ENCODE peak calls at places on chromosomes 4 and X, in five cellular contexts. One of them, this sample, is unnamed.
A peak's percentile ranks its signal among the peaks of the same experiment; 100 is the strongest.

GRCh38 chrX:107567370-107567769 is 60.9 kb upstream of the PRPS1 start:
- DNase-seq in activated naive CD4-positive, alpha-beta T cell treated with anti-CD3 and anti-CD28 coated beads, Interleukin-2, amount 10 ng/mL, durations not matched to agents 7 days and 5 days: no peak
- DNase-seq in right atrium auricular region: no peak
- DNase-seq in brain microvascular endothelial cell: no peak
- DNase-seq in stimulated activated CD4-positive, alpha-beta T cell treated with anti-CD3 and anti-CD28 coated beads, Interleukin-4, amount 100 ng/mL, for 24 hours: no peak
- DNase-seq in this sample: no peak

GRCh38 chr4:77175201-77175610 is 18.2 kb downstream of the CCNG2 start:
- DNase-seq in activated naive CD4-positive, alpha-beta T cell treated with anti-CD3 and anti-CD28 coated beads, Interleukin-2, amount 10 ng/mL, durations not matched to agents 7 days and 5 days: no peak
- DNase-seq in right atrium auricular region: no peak
- DNase-seq in brain microvascular endothelial cell: no peak
- DNase-seq in stimulated activated CD4-positive, alpha-beta T cell treated with anti-CD3 and anti-CD28 coated beads, Interleukin-4, amount 100 ng/mL, for 24 hours: no peak
- DNase-seq in this sample: no peak

GRCh38 chrX:123399709-123400108 is 215.6 kb downstream of the GRIA3 start:
- DNase-seq in activated naive CD4-positive, alpha-beta T cell treated with anti-CD3 and anti-CD28 coated beads, Interleukin-2, amount 10 ng/mL, durations not matched to agents 7 days and 5 days: no peak
- DNase-seq in right atrium auricular region: no peak
- DNase-seq in brain microvascular endothelial cell: no peak
- DNase-seq in stimulated activated CD4-positive, alpha-beta T cell treated with anti-CD3 and anti-CD28 coated beads, Interleukin-4, amount 100 ng/mL, for 24 hours: no peak
- DNase-seq in this sample: no peak

GRCh38 chr4:72067051-72067450 is 35.3 kb downstream of the NPFFR2 start:
- DNase-seq in activated naive CD4-positive, alpha-beta T cell treated with anti-CD3 and anti-CD28 coated beads, Interleukin-2, amount 10 ng/mL, durations not matched to agents 7 days and 5 days: no peak
- DNase-seq in right atrium auricular region: no peak
- DNase-seq in brain microvascular endothelial cell: no peak
- DNase-seq in stimulated activated CD4-positive, alpha-beta T cell treated with anti-CD3 and anti-CD28 coated beads, Interleukin-4, amount 100 ng/mL, for 24 hours: no peak
- DNase-seq in this sample: no peak

GRCh38 chr4:177128306-177128705 is 181.4 kb upstream of the NEIL3 start:
- DNase-seq in activated naive CD4-positive, alpha-beta T cell treated with anti-CD3 and anti-CD28 coated beads, Interleukin-2, amount 10 ng/mL, durations not matched to agents 7 days and 5 days: no peak
- DNase-seq in right atrium auricular region: no peak
- DNase-seq in brain microvascular endothelial cell: no peak
- DNase-seq in stimulated activated CD4-positive, alpha-beta T cell treated with anti-CD3 and anti-CD28 coated beads, Interleukin-4, amount 100 ng/mL, for 24 hours: no peak
- DNase-seq in this sample: no peak

GRCh38 chr4:121091941-121092340 is 19.6 kb upstream of the NDNF start:
- DNase-seq in activated naive CD4-positive, alpha-beta T cell treated with anti-CD3 and anti-CD28 coated beads, Interleukin-2, amount 10 ng/mL, durations not matched to agents 7 days and 5 days: no peak
- DNase-seq in right atrium auricular region: no peak
- DNase-seq in brain microvascular endothelial cell: no peak
- DNase-seq in stimulated activated CD4-positive, alpha-beta T cell treated with anti-CD3 and anti-CD28 coated beads, Interleukin-4, amount 100 ng/mL, for 24 hours: no peak
- DNase-seq in this sample: no peak

GRCh38 chr4:31461425-31461824 is 741.3 kb downstream of the PCDH7 start:
- DNase-seq in activated naive CD4-positive, alpha-beta T cell treated with anti-CD3 and anti-CD28 coated beads, Interleukin-2, amount 10 ng/mL, durations not matched to agents 7 days and 5 days: no peak
- DNase-seq in right atrium auricular region: no peak
- DNase-seq in brain microvascular endothelial cell: peak; percentile 48
- DNase-seq in stimulated activated CD4-positive, alpha-beta T cell treated with anti-CD3 and anti-CD28 coated beads, Interleukin-4, amount 100 ng/mL, for 24 hours: no peak
- DNase-seq in this sample: no peak

GRCh38 chr4:10058371-10058770 is 37.1 kb upstream of the SLC2A9 start:
- DNase-seq in activated naive CD4-positive, alpha-beta T cell treated with anti-CD3 and anti-CD28 coated beads, Interleukin-2, amount 10 ng/mL, durations not matched to agents 7 days and 5 days: no peak
- DNase-seq in right atrium auricular region: no peak
- DNase-seq in brain microvascular endothelial cell: no peak
- DNase-seq in stimulated activated CD4-positive, alpha-beta T cell treated with anti-CD3 and anti-CD28 coated beads, Interleukin-4, amount 100 ng/mL, for 24 hours: no peak
- DNase-seq in this sample: no peak

GRCh38 chr4:112770111-112770510 is 133.2 kb downstream of the LARP7 start:
- DNase-seq in activated naive CD4-positive, alpha-beta T cell treated with anti-CD3 and anti-CD28 coated beads, Interleukin-2, amount 10 ng/mL, durations not matched to agents 7 days and 5 days: no peak
- DNase-seq in right atrium auricular region: no peak
- DNase-seq in brain microvascular endothelial cell: no peak
- DNase-seq in stimulated activated CD4-positive, alpha-beta T cell treated with anti-CD3 and anti-CD28 coated beads, Interleukin-4, amount 100 ng/mL, for 24 hours: no peak
- DNase-seq in this sample: no peak

GRCh38 chr4:56958111-56958517 is 19.3 kb downstream of the NOA1 start:
- DNase-seq in activated naive CD4-positive, alpha-beta T cell treated with anti-CD3 and anti-CD28 coated beads, Interleukin-2, amount 10 ng/mL, durations not matched to agents 7 days and 5 days: no peak
- DNase-seq in right atrium auricular region: peak; percentile 97
- DNase-seq in brain microvascular endothelial cell: peak; percentile 97
- DNase-seq in stimulated activated CD4-positive, alpha-beta T cell treated with anti-CD3 and anti-CD28 coated beads, Interleukin-4, amount 100 ng/mL, for 24 hours: no peak
- DNase-seq in this sample: peak; percentile 89

GRCh38 chrX:112946227-112946626 is 105.6 kb upstream of the AMOT start:
- DNase-seq in activated naive CD4-positive, alpha-beta T cell treated with anti-CD3 and anti-CD28 coated beads, Interleukin-2, amount 10 ng/mL, durations not matched to agents 7 days and 5 days: no peak
- DNase-seq in right atrium auricular region: no peak
- DNase-seq in brain microvascular endothelial cell: no peak
- DNase-seq in stimulated activated CD4-positive, alpha-beta T cell treated with anti-CD3 and anti-CD28 coated beads, Interleukin-4, amount 100 ng/mL, for 24 hours: no peak
- DNase-seq in this sample: no peak

GRCh38 chrX:130393451-130394074 is 8.1 kb upstream of the GPR119 start:
- DNase-seq in activated naive CD4-positive, alpha-beta T cell treated with anti-CD3 and anti-CD28 coated beads, Interleukin-2, amount 10 ng/mL, durations not matched to agents 7 days and 5 days: peak; percentile 25
- DNase-seq in right atrium auricular region: no peak
- DNase-seq in brain microvascular endothelial cell: peak; percentile 22
- DNase-seq in stimulated activated CD4-positive, alpha-beta T cell treated with anti-CD3 and anti-CD28 coated beads, Interleukin-4, amount 100 ng/mL, for 24 hours: no peak
- DNase-seq in this sample: no peak

GRCh38 chr4:108533245-108533844 is 87.0 kb upstream of the RPL34 start:
- DNase-seq in activated naive CD4-positive, alpha-beta T cell treated with anti-CD3 and anti-CD28 coated beads, Interleukin-2, amount 10 ng/mL, durations not matched to agents 7 days and 5 days: no peak
- DNase-seq in right atrium auricular region: no peak
- DNase-seq in brain microvascular endothelial cell: peak; percentile 32
- DNase-seq in stimulated activated CD4-positive, alpha-beta T cell treated with anti-CD3 and anti-CD28 coated beads, Interleukin-4, amount 100 ng/mL, for 24 hours: no peak
- DNase-seq in this sample: no peak

GRCh38 chrX:54495814-54496516 is at the start of gene FGD1:
- DNase-seq in activated naive CD4-positive, alpha-beta T cell treated with anti-CD3 and anti-CD28 coated beads, Interleukin-2, amount 10 ng/mL, durations not matched to agents 7 days and 5 days: peak; percentile 53
- DNase-seq in right atrium auricular region: no peak
- DNase-seq in brain microvascular endothelial cell: peak; percentile 7
- DNase-seq in stimulated activated CD4-positive, alpha-beta T cell treated with anti-CD3 and anti-CD28 coated beads, Interleukin-4, amount 100 ng/mL, for 24 hours: peak; percentile 32
- DNase-seq in this sample: no peak

GRCh38 chr4:25448379-25449109 is 71.5 kb downstream of the ANAPC4 start:
- DNase-seq in activated naive CD4-positive, alpha-beta T cell treated with anti-CD3 and anti-CD28 coated beads, Interleukin-2, amount 10 ng/mL, durations not matched to agents 7 days and 5 days: no peak
- DNase-seq in right atrium auricular region: no peak
- DNase-seq in brain microvascular endothelial cell: no peak
- DNase-seq in stimulated activated CD4-positive, alpha-beta T cell treated with anti-CD3 and anti-CD28 coated beads, Interleukin-4, amount 100 ng/mL, for 24 hours: no peak
- DNase-seq in this sample: no peak

GRCh38 chrX:26889574-26889973 is 573.6 kb downstream of the PPP4R3C start:
- DNase-seq in activated naive CD4-positive, alpha-beta T cell treated with anti-CD3 and anti-CD28 coated beads, Interleukin-2, amount 10 ng/mL, durations not matched to agents 7 days and 5 days: no peak
- DNase-seq in right atrium auricular region: no peak
- DNase-seq in brain microvascular endothelial cell: no peak
- DNase-seq in stimulated activated CD4-positive, alpha-beta T cell treated with anti-CD3 and anti-CD28 coated beads, Interleukin-4, amount 100 ng/mL, for 24 hours: no peak
- DNase-seq in this sample: no peak

GRCh38 chr4:68342139-68342538 is 7.8 kb downstream of the YTHDC1 start:
- DNase-seq in activated naive CD4-positive, alpha-beta T cell treated with anti-CD3 and anti-CD28 coated beads, Interleukin-2, amount 10 ng/mL, durations not matched to agents 7 days and 5 days: no peak
- DNase-seq in right atrium auricular region: no peak
- DNase-seq in brain microvascular endothelial cell: peak; percentile 92
- DNase-seq in stimulated activated CD4-positive, alpha-beta T cell treated with anti-CD3 and anti-CD28 coated beads, Interleukin-4, amount 100 ng/mL, for 24 hours: no peak
- DNase-seq in this sample: no peak

GRCh38 chr4:186144596-186145569 is 40.4 kb downstream of the FAM149A start:
- DNase-seq in activated naive CD4-positive, alpha-beta T cell treated with anti-CD3 and anti-CD28 coated beads, Interleukin-2, amount 10 ng/mL, durations not matched to agents 7 days and 5 days: peak; percentile 30
- DNase-seq in right atrium auricular region: peak; percentile 72
- DNase-seq in brain microvascular endothelial cell: peak; percentile 46
- DNase-seq in stimulated activated CD4-positive, alpha-beta T cell treated with anti-CD3 and anti-CD28 coated beads, Interleukin-4, amount 100 ng/mL, for 24 hours: no peak
- DNase-seq in this sample: no peak

GRCh38 chr4:96483308-96484030 is 643.6 kb downstream of the PDHA2 start:
- DNase-seq in activated naive CD4-positive, alpha-beta T cell treated with anti-CD3 and anti-CD28 coated beads, Interleukin-2, amount 10 ng/mL, durations not matched to agents 7 days and 5 days: no peak
- DNase-seq in right atrium auricular region: no peak
- DNase-seq in brain microvascular endothelial cell: no peak
- DNase-seq in stimulated activated CD4-positive, alpha-beta T cell treated with anti-CD3 and anti-CD28 coated beads, Interleukin-4, amount 100 ng/mL, for 24 hours: no peak
- DNase-seq in this sample: no peak

GRCh38 chr4:55183926-55184599 is 58.7 kb upstream of the KDR start:
- DNase-seq in activated naive CD4-positive, alpha-beta T cell treated with anti-CD3 and anti-CD28 coated beads, Interleukin-2, amount 10 ng/mL, durations not matched to agents 7 days and 5 days: no peak
- DNase-seq in right atrium auricular region: no peak
- DNase-seq in brain microvascular endothelial cell: peak; percentile 98
- DNase-seq in stimulated activated CD4-positive, alpha-beta T cell treated with anti-CD3 and anti-CD28 coated beads, Interleukin-4, amount 100 ng/mL, for 24 hours: no peak
- DNase-seq in this sample: no peak

GRCh38 chr4:88320780-88321373 is 36.5 kb upstream of the PPM1K start:
- DNase-seq in activated naive CD4-positive, alpha-beta T cell treated with anti-CD3 and anti-CD28 coated beads, Interleukin-2, amount 10 ng/mL, durations not matched to agents 7 days and 5 days: peak; percentile 56
- DNase-seq in right atrium auricular region: no peak
- DNase-seq in brain microvascular endothelial cell: peak; percentile 33
- DNase-seq in stimulated activated CD4-positive, alpha-beta T cell treated with anti-CD3 and anti-CD28 coated beads, Interleukin-4, amount 100 ng/mL, for 24 hours: peak; percentile 9
- DNase-seq in this sample: peak; percentile 58

GRCh38 chrX:38061335-38061734 is 55.0 kb downstream of the SYTL5 start:
- DNase-seq in activated naive CD4-positive, alpha-beta T cell treated with anti-CD3 and anti-CD28 coated beads, Interleukin-2, amount 10 ng/mL, durations not matched to agents 7 days and 5 days: no peak
- DNase-seq in right atrium auricular region: no peak
- DNase-seq in brain microvascular endothelial cell: no peak
- DNase-seq in stimulated activated CD4-positive, alpha-beta T cell treated with anti-CD3 and anti-CD28 coated beads, Interleukin-4, amount 100 ng/mL, for 24 hours: no peak
- DNase-seq in this sample: no peak

GRCh38 chrX:131677655-131678628 is 134.1 kb downstream of the OR13H1 start:
- DNase-seq in activated naive CD4-positive, alpha-beta T cell treated with anti-CD3 and anti-CD28 coated beads, Interleukin-2, amount 10 ng/mL, durations not matched to agents 7 days and 5 days: peak; percentile 50
- DNase-seq in right atrium auricular region: no peak
- DNase-seq in brain microvascular endothelial cell: peak; percentile 16
- DNase-seq in stimulated activated CD4-positive, alpha-beta T cell treated with anti-CD3 and anti-CD28 coated beads, Interleukin-4, amount 100 ng/mL, for 24 hours: peak; percentile 33
- DNase-seq in this sample: no peak

GRCh38 chr4:41747230-41748055 is 1.1 kb downstream of the PHOX2B start:
- DNase-seq in activated naive CD4-positive, alpha-beta T cell treated with anti-CD3 and anti-CD28 coated beads, Interleukin-2, amount 10 ng/mL, durations not matched to agents 7 days and 5 days: no peak
- DNase-seq in right atrium auricular region: no peak
- DNase-seq in brain microvascular endothelial cell: no peak
- DNase-seq in stimulated activated CD4-positive, alpha-beta T cell treated with anti-CD3 and anti-CD28 coated beads, Interleukin-4, amount 100 ng/mL, for 24 hours: no peak
- DNase-seq in this sample: no peak

GRCh38 chrX:20221902-20222301 is 44.8 kb downstream of the RPS6KA3 start:
- DNase-seq in activated naive CD4-positive, alpha-beta T cell treated with anti-CD3 and anti-CD28 coated beads, Interleukin-2, amount 10 ng/mL, durations not matched to agents 7 days and 5 days: no peak
- DNase-seq in right atrium auricular region: no peak
- DNase-seq in brain microvascular endothelial cell: no peak
- DNase-seq in stimulated activated CD4-positive, alpha-beta T cell treated with anti-CD3 and anti-CD28 coated beads, Interleukin-4, amount 100 ng/mL, for 24 hours: no peak
- DNase-seq in this sample: no peak

GRCh38 chrX:109508915-109509314 is 27.0 kb upstream of the GUCY2F start:
- DNase-seq in activated naive CD4-positive, alpha-beta T cell treated with anti-CD3 and anti-CD28 coated beads, Interleukin-2, amount 10 ng/mL, durations not matched to agents 7 days and 5 days: no peak
- DNase-seq in right atrium auricular region: no peak
- DNase-seq in brain microvascular endothelial cell: no peak
- DNase-seq in stimulated activated CD4-positive, alpha-beta T cell treated with anti-CD3 and anti-CD28 coated beads, Interleukin-4, amount 100 ng/mL, for 24 hours: no peak
- DNase-seq in this sample: no peak

GRCh38 chr4:125322363-125322730 is 7.6 kb downstream of the FAT4 start:
- DNase-seq in activated naive CD4-positive, alpha-beta T cell treated with anti-CD3 and anti-CD28 coated beads, Interleukin-2, amount 10 ng/mL, durations not matched to agents 7 days and 5 days: no peak
- DNase-seq in right atrium auricular region: no peak
- DNase-seq in brain microvascular endothelial cell: peak; percentile 83
- DNase-seq in stimulated activated CD4-positive, alpha-beta T cell treated with anti-CD3 and anti-CD28 coated beads, Interleukin-4, amount 100 ng/mL, for 24 hours: no peak
- DNase-seq in this sample: no peak

GRCh38 chrX:75522565-75523411 is at the start of gene ZDHHC15:
- DNase-seq in activated naive CD4-positive, alpha-beta T cell treated with anti-CD3 and anti-CD28 coated beads, Interleukin-2, amount 10 ng/mL, durations not matched to agents 7 days and 5 days: peak; percentile 61
- DNase-seq in right atrium auricular region: peak; percentile 59
- DNase-seq in brain microvascular endothelial cell: peak; percentile 0
- DNase-seq in stimulated activated CD4-positive, alpha-beta T cell treated with anti-CD3 and anti-CD28 coated beads, Interleukin-4, amount 100 ng/mL, for 24 hours: peak; percentile 49
- DNase-seq in this sample: peak; percentile 36

GRCh38 chr4:106041294-106042002 is 146.2 kb downstream of the NPNT start:
- DNase-seq in activated naive CD4-positive, alpha-beta T cell treated with anti-CD3 and anti-CD28 coated beads, Interleukin-2, amount 10 ng/mL, durations not matched to agents 7 days and 5 days: no peak
- DNase-seq in right atrium auricular region: no peak
- DNase-seq in brain microvascular endothelial cell: no peak
- DNase-seq in stimulated activated CD4-positive, alpha-beta T cell treated with anti-CD3 and anti-CD28 coated beads, Interleukin-4, amount 100 ng/mL, for 24 hours: no peak
- DNase-seq in this sample: no peak

GRCh38 chr4:123488916-123489315 is 92.3 kb downstream of the SPRY1 start:
- DNase-seq in activated naive CD4-positive, alpha-beta T cell treated with anti-CD3 and anti-CD28 coated beads, Interleukin-2, amount 10 ng/mL, durations not matched to agents 7 days and 5 days: no peak
- DNase-seq in right atrium auricular region: no peak
- DNase-seq in brain microvascular endothelial cell: peak; percentile 81
- DNase-seq in stimulated activated CD4-positive, alpha-beta T cell treated with anti-CD3 and anti-CD28 coated beads, Interleukin-4, amount 100 ng/mL, for 24 hours: no peak
- DNase-seq in this sample: peak; percentile 61

GRCh38 chrX:45138525-45138924 is 62.2 kb downstream of the DIPK2B start:
- DNase-seq in activated naive CD4-positive, alpha-beta T cell treated with anti-CD3 and anti-CD28 coated beads, Interleukin-2, amount 10 ng/mL, durations not matched to agents 7 days and 5 days: peak; percentile 20
- DNase-seq in right atrium auricular region: no peak
- DNase-seq in brain microvascular endothelial cell: no peak
- DNase-seq in stimulated activated CD4-positive, alpha-beta T cell treated with anti-CD3 and anti-CD28 coated beads, Interleukin-4, amount 100 ng/mL, for 24 hours: no peak
- DNase-seq in this sample: no peak

GRCh38 chr4:2537011-2537830 is 774 bp downstream of the FAM193A start:
- DNase-seq in activated naive CD4-positive, alpha-beta T cell treated with anti-CD3 and anti-CD28 coated beads, Interleukin-2, amount 10 ng/mL, durations not matched to agents 7 days and 5 days: peak; percentile 69
- DNase-seq in right atrium auricular region: no peak
- DNase-seq in brain microvascular endothelial cell: no peak
- DNase-seq in stimulated activated CD4-positive, alpha-beta T cell treated with anti-CD3 and anti-CD28 coated beads, Interleukin-4, amount 100 ng/mL, for 24 hours: peak; percentile 58
- DNase-seq in this sample: peak; percentile 54

GRCh38 chr4:119816473-119816872 is 187.9 kb upstream of the PDE5A start:
- DNase-seq in activated naive CD4-positive, alpha-beta T cell treated with anti-CD3 and anti-CD28 coated beads, Interleukin-2, amount 10 ng/mL, durations not matched to agents 7 days and 5 days: no peak
- DNase-seq in right atrium auricular region: no peak
- DNase-seq in brain microvascular endothelial cell: no peak
- DNase-seq in stimulated activated CD4-positive, alpha-beta T cell treated with anti-CD3 and anti-CD28 coated beads, Interleukin-4, amount 100 ng/mL, for 24 hours: no peak
- DNase-seq in this sample: no peak

GRCh38 chr4:7973545-7973981 is 33.9 kb upstream of the AFAP1 start:
- DNase-seq in activated naive CD4-positive, alpha-beta T cell treated with anti-CD3 and anti-CD28 coated beads, Interleukin-2, amount 10 ng/mL, durations not matched to agents 7 days and 5 days: no peak
- DNase-seq in right atrium auricular region: no peak
- DNase-seq in brain microvascular endothelial cell: peak; percentile 45
- DNase-seq in stimulated activated CD4-positive, alpha-beta T cell treated with anti-CD3 and anti-CD28 coated beads, Interleukin-4, amount 100 ng/mL, for 24 hours: no peak
- DNase-seq in this sample: no peak

GRCh38 chr4:5044341-5044740 is 6.9 kb upstream of the STK32B start:
- DNase-seq in activated naive CD4-positive, alpha-beta T cell treated with anti-CD3 and anti-CD28 coated beads, Interleukin-2, amount 10 ng/mL, durations not matched to agents 7 days and 5 days: no peak
- DNase-seq in right atrium auricular region: peak; percentile 38
- DNase-seq in brain microvascular endothelial cell: no peak
- DNase-seq in stimulated activated CD4-positive, alpha-beta T cell treated with anti-CD3 and anti-CD28 coated beads, Interleukin-4, amount 100 ng/mL, for 24 hours: no peak
- DNase-seq in this sample: no peak

GRCh38 chr4:165175879-165176278 is 31.5 kb upstream of the KLHL2 start:
- DNase-seq in activated naive CD4-positive, alpha-beta T cell treated with anti-CD3 and anti-CD28 coated beads, Interleukin-2, amount 10 ng/mL, durations not matched to agents 7 days and 5 days: no peak
- DNase-seq in right atrium auricular region: no peak
- DNase-seq in brain microvascular endothelial cell: no peak
- DNase-seq in stimulated activated CD4-positive, alpha-beta T cell treated with anti-CD3 and anti-CD28 coated beads, Interleukin-4, amount 100 ng/mL, for 24 hours: no peak
- DNase-seq in this sample: no peak

GRCh38 chrX:102138064-102138463 is 4.2 kb downstream of the TCEAL6 start:
- DNase-seq in activated naive CD4-positive, alpha-beta T cell treated with anti-CD3 and anti-CD28 coated beads, Interleukin-2, amount 10 ng/mL, durations not matched to agents 7 days and 5 days: no peak
- DNase-seq in right atrium auricular region: no peak
- DNase-seq in brain microvascular endothelial cell: no peak
- DNase-seq in stimulated activated CD4-positive, alpha-beta T cell treated with anti-CD3 and anti-CD28 coated beads, Interleukin-4, amount 100 ng/mL, for 24 hours: no peak
- DNase-seq in this sample: no peak

GRCh38 chr4:4810365-4810764 is 49.1 kb upstream of the MSX1 start:
- DNase-seq in activated naive CD4-positive, alpha-beta T cell treated with anti-CD3 and anti-CD28 coated beads, Interleukin-2, amount 10 ng/mL, durations not matched to agents 7 days and 5 days: no peak
- DNase-seq in right atrium auricular region: no peak
- DNase-seq in brain microvascular endothelial cell: no peak
- DNase-seq in stimulated activated CD4-positive, alpha-beta T cell treated with anti-CD3 and anti-CD28 coated beads, Interleukin-4, amount 100 ng/mL, for 24 hours: no peak
- DNase-seq in this sample: no peak

GRCh38 chr4:4694296-4694772 is 152.5 kb upstream of the STX18 start:
- DNase-seq in activated naive CD4-positive, alpha-beta T cell treated with anti-CD3 and anti-CD28 coated beads, Interleukin-2, amount 10 ng/mL, durations not matched to agents 7 days and 5 days: no peak
- DNase-seq in right atrium auricular region: no peak
- DNase-seq in brain microvascular endothelial cell: no peak
- DNase-seq in stimulated activated CD4-positive, alpha-beta T cell treated with anti-CD3 and anti-CD28 coated beads, Interleukin-4, amount 100 ng/mL, for 24 hours: no peak
- DNase-seq in this sample: no peak